ENCODE peak calls at places on chromosome 15, in seven cellular contexts. T is body of pancreas, Q is tibial nerve, C is GM06990, X is aorta, Z is neuronal stem cell, O is pancreas. M is an unnamed sample. For H3K36me3, the result is how much of the 10 kb centered on the place peaks cover.

GRCh38 chr15:40928975-40929729 is at the start of gene DLL4:
- DNase-seq in T (peak), O (peak), Z (no peak), C (peak), Q (no peak), X (no peak), M (no peak)

GRCh38 chr15:89822951-89823701 is 8.5 kb upstream of the ANPEP start:
- DNase-seq in Z (no peak), O (no peak), Q (no peak), T (no peak), C (no peak), X (peak), M (no peak)

GRCh38 chr15:52523646-52524045 is 5.0 kb downstream of the MYO5A start:
- DNase-seq in X (no peak), O (no peak), Z (no peak), C (no peak), Q (no peak), T (no peak), M (no peak)

GRCh38 chr15:63601026-63601726 is 4.0 kb downstream of the FBXL22 start:
- DNase-seq in X (peak), O (peak), T (peak), Q (no peak), Z (peak), C (no peak), M (no peak)

GRCh38 chr15:60400957-60401356 is 3.2 kb upstream of the ANXA2 start:
- DNase-seq in T (no peak), Z (no peak), X (no peak), O (no peak), Q (no peak), C (no peak), M (no peak)

GRCh38 chr15:101056366-101057334 is 137.5 kb downstream of the LRRK1 start:
- DNase-seq in X (no peak), C (no peak), O (no peak), Q (no peak), Z (no peak), T (no peak), M (no peak)

GRCh38 chr15:73081321-73081958 is 29.2 kb downstream of the NEO1 start:
- DNase-seq in X (no peak), C (no peak), Q (no peak), Z (peak), O (no peak), T (peak), M (peak)

GRCh38 chr15:31275331-31276262 is 51.0 kb upstream of the KLF13 start:
- DNase-seq in X (peak), Q (no peak), Z (no peak), C (no peak), O (no peak), T (no peak), M (no peak)

GRCh38 chr15:90866161-90866715 is 2.1 kb upstream of the FURIN start:
- DNase-seq in Q (no peak), X (no peak), C (no peak), O (no peak), T (peak), Z (no peak), M (no peak)

GRCh38 chr15:32670624-32671022 is 29.1 kb downstream of the SCG5 start:
- DNase-seq in C (no peak), Z (no peak), O (no peak), T (no peak), X (no peak), Q (no peak), M (no peak)

GRCh38 chr15:67753901-67754300 is 71.4 kb upstream of the SKOR1 start:
- DNase-seq in C (no peak), X (no peak), Z (no peak), O (no peak), Q (no peak), T (no peak), M (no peak)

GRCh38 chr15:90871716-90872480 is 3.5 kb downstream of the FURIN start:
- DNase-seq in O (peak), C (no peak), Q (no peak), Z (no peak), X (peak), T (peak), M (no peak)

GRCh38 chr15:40825661-40826088 is 2.8 kb downstream of the PPP1R14D start:
- DNase-seq in O (peak), X (no peak), Q (no peak), C (no peak), Z (no peak), T (peak), M (no peak)

GRCh38 chr15:52481915-52482314 is 46.8 kb downstream of the MYO5A start:
- DNase-seq in T (peak), X (no peak), O (no peak), Z (no peak), C (peak), Q (no peak), M (no peak)

GRCh38 chr15:31606261-31606669 is 279.6 kb downstream of the KLF13 start:
- DNase-seq in Z (no peak), Q (no peak), O (no peak), T (no peak), C (no peak), X (no peak), M (no peak)

GRCh38 chr15:66936864-66937245 is 128.5 kb upstream of the SMAD3 start:
- DNase-seq in Q (no peak), C (no peak), X (no peak), Z (no peak), O (no peak), T (no peak), M (no peak)

GRCh38 chr15:22839046-22839705 is 710 bp downstream of the NIPA2 start:
- DNase-seq in Z (no peak), X (no peak), O (no peak), C (peak), T (no peak), Q (no peak), M (no peak)

GRCh38 chr15:96043586-96044171 is 286.8 kb upstream of the NR2F2 start:
- DNase-seq in C (no peak), Z (no peak), O (no peak), Q (no peak), T (no peak), X (no peak), M (no peak)

GRCh38 chr15:81957698-81958097 is 88.1 kb downstream of the MEX3B start:
- DNase-seq in O (no peak), Q (no peak), X (no peak), C (no peak), Z (no peak), T (no peak), M (no peak)

GRCh38 chr15:68503791-68504720 is 72.1 kb upstream of the ITGA11 start:
- DNase-seq in T (no peak), O (no peak), C (no peak), Q (no peak), X (no peak), Z (no peak), M (no peak)

GRCh38 chr15:90939756-90940155 is 4.7 kb downstream of the UNC45A start:
- DNase-seq in O (no peak), X (no peak), T (no peak), C (no peak), Q (no peak), Z (no peak), M (no peak)

GRCh38 chr15:26038693-26039092 is 175.6 kb upstream of the ATP10A start:
- DNase-seq in T (no peak), C (no peak), Q (no peak), X (no peak), O (no peak), Z (no peak), M (no peak)

GRCh38 chr15:99426431-99427105 is 139.2 kb upstream of the MEF2A start:
- DNase-seq in Z (no peak), X (peak), Q (no peak), C (no peak), O (peak), T (no peak), M (no peak)

GRCh38 chr15:52651868-52652267 is 27.3 kb downstream of the ATOSA start:
- DNase-seq in Z (peak), O (peak), X (peak), C (peak), T (peak), Q (peak), M (peak)

GRCh38 chr15:78303729-78304486 is 4.5 kb upstream of the SKIC8 start:
- DNase-seq in Q (no peak), X (no peak), T (no peak), O (no peak), Z (no peak), C (no peak), M (no peak)

GRCh38 chr15:65177901-65178300 is 7.2 kb downstream of the CLPX start:
- DNase-seq in O (no peak), Z (no peak), C (no peak), T (no peak), Q (no peak), X (no peak), M (no peak)
- H3K36me3 ChIP-seq in O (under half), Z (under half), C (under half), T (under half), Q (half or more), X (under half), M (half or more)

GRCh38 chr15:77035999-77036471 is 34.9 kb downstream of the TSPAN3 start:
- DNase-seq in O (no peak), X (peak), C (no peak), T (no peak), Z (no peak), Q (peak), M (no peak)
- H3K36me3 ChIP-seq in O (under half), X (under half), C (under half), T (under half), Z (under half), Q (under half), M (under half)

GRCh38 chr15:74788716-74789151 is 6.9 kb downstream of the CSK start:
- DNase-seq in Z (no peak), O (no peak), Q (no peak), X (no peak), T (no peak), C (peak), M (no peak)
- H3K36me3 ChIP-seq in Z (under half), O (under half), Q (under half), X (under half), T (under half), C (under half), M (under half)

GRCh38 chr15:80817901-80818300 is 38.7 kb downstream of the CEMIP start:
- DNase-seq in Q (no peak), C (no peak), T (no peak), O (no peak), Z (no peak), X (no peak), M (no peak)
- H3K36me3 ChIP-seq in Q (under half), C (under half), T (under half), O (under half), Z (under half), X (under half), M (under half)

DNA sequence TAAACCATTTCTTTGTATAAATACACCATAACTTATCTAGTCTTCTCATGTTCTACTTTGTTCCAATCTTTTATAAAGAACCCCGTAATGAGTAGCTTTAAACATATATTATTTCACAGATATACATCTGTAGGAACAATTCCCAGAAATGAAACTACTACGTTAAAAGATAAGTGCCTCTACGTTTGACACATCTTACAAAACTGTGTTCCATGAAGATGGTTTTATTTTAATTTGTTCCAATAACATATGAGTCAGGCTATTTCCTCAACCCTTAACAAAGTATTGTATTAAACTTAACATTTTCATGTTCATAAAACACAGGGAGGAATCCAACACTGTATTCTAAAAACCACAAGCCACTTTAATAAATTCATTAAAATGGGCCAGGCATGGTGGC is 52.9 kb downstream of the TRPM7 start:
- DNase-seq in X (no peak), C (no peak), O (no peak), Z (no peak), Q (no peak), T (no peak), M (no peak)
- H3K36me3 ChIP-seq in X (under half), C (under half), O (under half), Z (under half), Q (half or more), T (under half), M (half or more)

GRCh38 chr15:71932689-71933088 is 122.3 kb downstream of the NR2E3 start:
- DNase-seq in O (no peak), X (no peak), Q (no peak), T (no peak), C (no peak), Z (no peak), M (no peak)
- H3K36me3 ChIP-seq in O (under half), X (under half), Q (half or more), T (under half), C (under half), Z (under half), M (under half)

GRCh38 chr15:70062321-70062956 is 35.3 kb downstream of the TLE3 start:
- DNase-seq in O (peak), T (peak), Z (no peak), X (no peak), Q (peak), C (no peak), M (peak)
- H3K36me3 ChIP-seq in O (under half), T (under half), Z (under half), X (under half), Q (under half), C (half or more), M (half or more)

DNA sequence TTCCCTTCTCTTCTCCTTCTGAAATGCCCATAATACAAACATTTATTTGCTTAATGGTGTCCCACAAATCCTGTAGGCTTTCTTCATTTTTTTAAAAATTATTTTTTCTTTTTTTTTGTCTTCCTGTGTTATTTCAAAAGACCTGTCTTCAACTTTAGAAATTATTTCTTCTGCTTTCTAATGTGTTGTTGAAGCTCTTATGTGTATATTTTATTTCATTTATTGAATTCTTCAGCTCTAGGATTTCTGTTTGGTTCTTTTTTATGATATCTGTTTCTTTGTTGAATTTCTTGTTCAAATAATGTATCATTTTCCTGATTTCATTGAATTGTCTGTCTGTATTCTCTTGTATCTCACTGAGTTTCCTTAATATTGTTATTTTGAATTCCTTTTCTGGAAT is 63.1 kb downstream of the AP4E1 start:
- DNase-seq in Z (no peak), T (no peak), C (no peak), Q (no peak), O (no peak), X (no peak), M (no peak)
- H3K36me3 ChIP-seq in Z (under half), T (under half), C (under half), Q (half or more), O (under half), X (under half), M (under half)

DNA sequence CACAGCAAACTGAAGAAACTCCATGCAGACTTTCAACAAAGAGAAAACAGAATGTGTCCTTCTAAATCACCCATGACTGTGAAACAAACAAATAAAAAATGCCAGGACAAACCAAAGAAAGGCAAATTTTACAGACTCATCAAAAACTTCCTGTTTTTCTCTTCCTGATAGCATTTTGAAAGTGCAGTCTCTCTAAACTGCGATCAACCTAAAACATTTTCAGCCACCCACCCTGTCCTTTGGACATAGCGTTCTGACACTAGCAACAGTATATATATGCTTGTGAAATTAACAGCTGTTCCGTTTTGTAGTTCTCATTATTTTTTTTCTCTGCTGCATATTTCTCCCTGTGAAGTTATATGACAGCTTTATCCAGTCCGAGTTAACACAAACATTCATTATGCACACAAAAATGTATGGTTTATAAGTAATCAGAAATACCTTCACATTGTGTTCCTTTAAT is 151.7 kb downstream of the FBN1 start:
- DNase-seq in Z (no peak), Q (no peak), T (no peak), O (no peak), X (no peak), C (no peak), M (no peak)
- H3K36me3 ChIP-seq in Z (under half), Q (half or more), T (under half), O (under half), X (under half), C (under half), M (under half)

M was measured in SK-N-MC.